ENCODE peak calls at places on chromosomes 13 and 19, in nine cellular contexts. V is H7; K is AG04450; Q is CD4-positive, CD25-positive, alpha-beta regulatory T cell; P is aorta; G is astrocyte; X is AG09309; S is ascending aorta; N is gastrocnemius medialis. W is an unnamed sample.
A peak's percentile ranks its signal among the peaks of the same experiment; 100 is the strongest.

GRCh38 chr19:6551607-6552450 is 21.0 kb downstream of the TNFSF9 start:
- DNase-seq in V (peak; percentile 95), X (no peak), S (no peak), G (peak; percentile 68), P (peak; percentile 53), N (no peak), Q (peak; percentile 24), K (no peak), W (peak; percentile 76)

GRCh38 chr19:20662421-20663105 is 1.2 kb upstream of the ZNF626 start:
- DNase-seq in S (no peak), X (no peak), Q (no peak), K (no peak), G (no peak), V (no peak), N (no peak), P (no peak), W (no peak)

GRCh38 chr13:106133025-106133424 is 402.4 kb downstream of the EFNB2 start:
- DNase-seq in X (peak; percentile 76), Q (no peak), K (peak; percentile 23), S (no peak), V (no peak), G (peak; percentile 86), N (no peak), P (no peak), W (no peak)

GRCh38 chr19:38134538-38135149 is 89.4 kb downstream of the DPF1 start:
- DNase-seq in K (no peak), V (peak; percentile 80), X (no peak), G (no peak), N (no peak), S (no peak), P (no peak), Q (no peak), W (peak; percentile 53)

GRCh38 chr13:50798923-50799322 is 44.6 kb downstream of the DLEU7 start:
- DNase-seq in P (no peak), K (no peak), N (no peak), Q (no peak), S (no peak), G (peak; percentile 78), V (no peak), X (peak; percentile 17), W (no peak)

GRCh38 chr19:4278926-4279529 is at the start of gene SHD:
- DNase-seq in N (no peak), S (no peak), V (peak; percentile 94), K (no peak), G (no peak), P (no peak), Q (no peak), X (no peak), W (no peak)

GRCh38 chr19:5966215-5966614 is 11.7 kb downstream of the RANBP3 start:
- DNase-seq in K (peak; percentile 79), V (peak; percentile 31), X (no peak), N (no peak), S (no peak), Q (no peak), G (peak; percentile 71), P (no peak), W (no peak)

GRCh38 chr19:29211562-29212416 is 1.2 kb downstream of the UQCRFS1 start:
- DNase-seq in V (peak; percentile 29), X (no peak), N (no peak), Q (no peak), P (no peak), G (peak; percentile 15), S (no peak), K (no peak), W (no peak)

GRCh38 chr13:43229506-43229905 is 206.1 kb downstream of the DNAJC15 start:
- DNase-seq in K (peak; percentile 43), V (no peak), Q (no peak), P (no peak), N (no peak), G (peak; percentile 79), X (peak; percentile 38), S (no peak), W (no peak)

GRCh38 chr19:8367327-8368001 is 3.5 kb downstream of the ANGPTL4 start:
- DNase-seq in G (peak; percentile 89), K (peak; percentile 96), V (peak; percentile 92), X (peak; percentile 92), N (peak; percentile 81), S (peak; percentile 93), Q (no peak), P (peak; percentile 89), W (no peak)

GRCh38 chr13:34035676-34036325 is 217.9 kb downstream of the RFC3 start:
- DNase-seq in S (no peak), X (no peak), P (no peak), N (no peak), K (no peak), V (no peak), G (no peak), Q (no peak), W (no peak)

GRCh38 chr13:34037636-34038325 is 219.8 kb downstream of the RFC3 start:
- DNase-seq in P (no peak), G (peak; percentile 21), K (no peak), X (no peak), N (no peak), Q (no peak), V (no peak), S (no peak), W (no peak)

GRCh38 chr13:34040863-34041262 is 222.9 kb downstream of the RFC3 start:
- DNase-seq in X (no peak), N (no peak), K (no peak), Q (no peak), G (peak; percentile 59), P (no peak), V (no peak), S (no peak), W (no peak)

GRCh38 chr13:34039678-34040077 is 221.7 kb downstream of the RFC3 start:
- DNase-seq in G (no peak), V (no peak), Q (no peak), N (no peak), S (no peak), P (no peak), K (no peak), X (no peak), W (no peak)

DNA sequence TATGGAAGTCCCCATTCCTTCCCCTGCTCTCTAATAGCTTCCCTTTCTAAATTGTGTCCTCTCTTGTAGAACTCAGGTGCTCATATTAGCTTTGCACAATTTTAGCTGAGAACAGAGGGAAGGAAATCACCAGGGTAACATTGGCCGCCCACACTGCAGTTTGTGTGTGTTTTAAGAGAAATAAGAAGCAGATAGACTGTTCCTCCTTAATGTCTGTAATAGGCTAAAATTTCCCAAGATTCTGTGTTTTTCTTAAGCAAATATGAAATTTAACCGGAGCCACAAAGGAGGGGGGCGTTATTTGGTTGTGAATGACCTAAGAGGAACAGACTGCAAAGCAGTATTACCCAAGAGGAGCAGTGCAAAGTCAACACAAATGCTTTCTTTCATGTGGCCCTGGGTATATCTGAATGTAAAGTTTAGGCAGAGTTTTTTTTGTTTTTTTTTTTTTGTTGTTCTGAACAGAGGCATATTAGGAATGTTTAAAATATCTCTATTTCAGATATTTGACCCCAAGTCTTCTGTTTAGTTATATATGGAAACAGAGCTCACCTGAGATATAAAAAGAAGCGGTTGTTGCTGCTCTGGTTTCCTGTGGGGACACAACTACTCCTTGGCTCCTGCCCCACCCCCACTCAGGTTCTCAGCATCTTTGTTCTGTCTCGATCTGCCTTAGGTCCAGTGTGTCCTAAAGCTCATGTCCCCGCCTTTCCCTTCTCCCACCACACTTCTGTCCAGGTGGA is 220.5 kb downstream of the RFC3 start:
- DNase-seq in P (no peak), G (no peak), V (no peak), X (no peak), S (no peak), N (no peak), K (no peak), Q (no peak), W (no peak)
- H3K4me3 ChIP-seq in P (no peak overlapping the region), G (no peak overlapping the region), V (no peak overlapping the region), X (no peak overlapping the region), S (no peak overlapping the region), N (no peak overlapping the region), K (no peak overlapping the region), Q (no peak overlapping the region), W (no peak overlapping the region)

DNA sequence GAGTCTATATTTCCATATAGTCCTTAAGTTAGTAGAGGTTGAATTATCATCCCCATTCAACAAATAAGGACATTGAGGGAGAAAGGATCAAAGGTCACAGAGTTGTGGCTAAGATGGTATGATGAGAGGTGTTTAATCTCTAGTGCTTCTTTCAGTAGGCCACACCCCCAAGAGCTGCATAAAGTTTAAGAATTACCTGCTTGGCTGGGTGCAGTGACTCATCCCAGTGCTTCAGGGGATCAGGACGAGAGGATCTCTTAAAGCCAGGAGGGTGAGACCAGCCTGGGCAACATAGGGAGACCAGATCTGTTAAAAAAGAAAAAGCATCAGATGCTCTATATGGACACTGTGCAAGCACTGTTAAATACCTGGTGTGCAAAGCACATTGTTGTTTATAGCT is 560.0 kb upstream of the KLHL1 start:
- DNase-seq in V (peak; percentile 14), S (no peak), X (no peak), P (no peak), K (no peak), N (no peak), G (no peak), Q (no peak), W (no peak)
- H3K4me3 ChIP-seq in V (no peak overlapping the region), S (no peak overlapping the region), X (no peak overlapping the region), P (no peak overlapping the region), K (no peak overlapping the region), N (no peak overlapping the region), G (no peak overlapping the region), Q (no peak overlapping the region), W (no peak overlapping the region)

DNA sequence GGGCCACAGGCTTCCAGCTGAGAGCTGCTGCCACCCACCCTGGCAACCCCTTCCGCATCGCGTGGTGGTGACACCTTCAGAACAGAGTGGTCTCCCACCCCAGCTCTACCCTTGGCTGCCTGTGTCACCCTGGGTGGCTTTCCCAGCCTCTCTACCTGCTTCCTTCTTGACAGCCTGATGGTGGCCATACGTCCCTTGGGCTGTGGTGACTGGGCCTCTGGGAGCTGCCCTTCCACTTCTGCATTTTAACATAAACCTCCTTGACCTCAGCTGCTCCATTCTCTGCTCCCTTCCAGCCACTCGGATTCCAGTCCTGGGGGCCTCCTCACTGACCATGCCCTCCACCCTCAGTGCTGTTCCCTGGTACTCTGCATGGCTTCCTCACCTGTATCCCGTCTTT is 17.1 kb downstream of the PAK4 start:
- DNase-seq in V (peak; percentile 22), P (no peak), S (no peak), Q (no peak), N (no peak), G (no peak), K (no peak), X (no peak), W (no peak)
- H3K4me3 ChIP-seq in V (no peak overlapping the region), P (no peak overlapping the region), S (no peak overlapping the region), Q (no peak overlapping the region), N (no peak overlapping the region), G (no peak overlapping the region), K (no peak overlapping the region), X (no peak overlapping the region), W (no peak overlapping the region)

DNA sequence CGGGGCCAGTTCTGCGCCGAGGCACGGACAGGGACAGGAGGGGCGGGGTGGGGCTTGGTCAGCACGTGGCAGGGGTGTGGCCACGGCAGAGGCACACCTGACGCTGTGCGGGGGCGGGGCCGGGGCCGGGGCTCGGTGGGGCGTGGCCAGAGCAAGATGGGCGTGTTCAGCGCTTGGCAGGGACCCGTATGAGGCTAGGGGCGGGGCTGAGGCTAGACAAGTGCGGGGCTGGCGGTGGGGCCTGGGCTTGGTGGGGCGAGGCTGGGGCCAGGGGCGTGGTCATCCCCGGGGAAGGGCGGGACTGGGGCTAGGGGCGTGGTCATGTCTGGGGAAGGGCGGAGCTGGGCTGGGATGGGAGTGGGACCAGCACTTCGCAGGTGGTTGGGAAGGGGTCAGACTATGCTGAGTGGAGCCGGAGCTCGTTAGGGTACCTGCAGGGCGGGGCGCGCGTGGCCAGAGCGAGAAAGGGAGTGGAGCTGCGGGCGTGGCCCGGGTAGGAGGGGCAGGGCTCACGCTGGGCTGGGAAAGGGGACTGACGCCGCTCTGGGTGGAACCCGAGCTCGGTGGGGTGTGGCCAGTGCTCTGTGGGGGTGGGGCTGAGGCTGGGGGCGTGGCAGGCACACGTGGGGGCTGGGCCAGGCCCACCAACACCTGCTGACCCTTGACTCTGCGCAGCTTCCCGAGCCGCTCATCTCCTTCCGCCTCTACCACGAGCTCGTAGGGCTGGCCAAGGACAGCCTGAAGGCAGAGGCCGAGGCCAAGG is 12.8 kb downstream of the POLR2E start:
- DNase-seq in X (no peak), S (no peak), G (no peak), K (no peak), V (peak; percentile 100), N (peak; percentile 50), P (no peak), Q (peak; percentile 73), W (peak; percentile 62)
- H3K4me3 ChIP-seq in X (no peak overlapping the region), S (no peak overlapping the region), G (no peak overlapping the region), K (no peak overlapping the region), V (peak overlapping the region; percentile 54), N (peak overlapping the region; percentile 31), P (no peak overlapping the region), Q (no peak overlapping the region), W (no peak overlapping the region)

W was measured in Jurkat, Clone E6-1.